ENCODE peak calls at places on chromosomes 11 and 22, in five cellular contexts. M is HepG2, Q is HL-60, P is spleen, J is transverse colon. F is an unnamed sample. For H3K27me3, the result is how much of the 10 kb centered on the place peaks cover.

GRCh38 chr11:122681731-122682130 is 26.2 kb downstream of the UBASH3B start:
- DNase-seq in M (no peak), Q (no peak), P (no peak), J (no peak), F (no peak)

GRCh38 chr22:31144223-31144622 is 3.9 kb upstream of the PLA2G3 start:
- DNase-seq in M (no peak), Q (no peak), P (no peak), J (no peak), F (no peak)

GRCh38 chr22:43956805-43957463 is 1.7 kb downstream of the SAMM50 start:
- DNase-seq in M (peak), Q (no peak), P (no peak), J (no peak), F (no peak)

GRCh38 chr11:100841711-100842407 is 154.8 kb downstream of the ARHGAP42 start:
- DNase-seq in M (no peak), Q (no peak), P (no peak), J (no peak), F (no peak)

GRCh38 chr11:72613977-72614376 is 60.2 kb downstream of the PDE2A start:
- DNase-seq in M (no peak), Q (peak), P (peak), J (peak), F (no peak)

GRCh38 chr11:74849525-74850391 is 99.1 kb downstream of the XRRA1 start:
- DNase-seq in M (peak), Q (no peak), P (no peak), J (no peak), F (no peak)

GRCh38 chr11:111427471-111427912 is 48.4 kb upstream of the POU2AF1 start:
- DNase-seq in M (peak), Q (no peak), P (no peak), J (no peak), F (no peak)

GRCh38 chr11:65471410-65471762 is 27.5 kb upstream of the MALAT1 start:
- DNase-seq in M (peak), Q (no peak), P (peak), J (peak), F (peak)

GRCh38 chr11:110031171-110031570 is 62.0 kb upstream of the ZC3H12C start:
- DNase-seq in M (no peak), Q (no peak), P (no peak), J (no peak), F (no peak)

GRCh38 chr11:12242071-12242672 is 131.8 kb downstream of the MICAL2 start:
- DNase-seq in M (no peak), Q (no peak), P (no peak), J (no peak), F (no peak)

GRCh38 chr11:45038923-45039322 is 88.2 kb upstream of the TP53I11 start:
- DNase-seq in M (no peak), Q (no peak), P (no peak), J (no peak), F (no peak)

GRCh38 chr11:67302571-67303131 is 679 bp upstream of the SSH3 start:
- DNase-seq in M (no peak), Q (peak), P (peak), J (peak), F (peak)

GRCh38 chr11:108880510-108880909 is 215.6 kb downstream of the DDX10 start:
- DNase-seq in M (no peak), Q (no peak), P (no peak), J (no peak), F (no peak)

GRCh38 chr22:32801436-32802290 is at the start of gene TIMP3:
- DNase-seq in M (no peak), Q (no peak), P (peak), J (peak), F (peak)

GRCh38 chr22:31241200-31241599 is 29.1 kb downstream of the LIMK2 start:
- DNase-seq in M (peak), Q (no peak), P (no peak), J (no peak), F (no peak)

GRCh38 chr11:20261526-20261925 is 101.3 kb upstream of the DBX1 start:
- DNase-seq in M (no peak), Q (no peak), P (no peak), J (no peak), F (no peak)

GRCh38 chr22:45502215-45503070 is at the start of gene FBLN1:
- DNase-seq in M (peak), Q (no peak), P (no peak), J (no peak), F (no peak)

GRCh38 chr11:3021125-3021524 is 29.0 kb upstream of the NAP1L4 start:
- DNase-seq in M (peak), Q (no peak), P (no peak), J (peak), F (no peak)

GRCh38 chr11:131893988-131894387 is 523.6 kb downstream of the NTM start:
- DNase-seq in M (no peak), Q (no peak), P (no peak), J (no peak), F (no peak)

GRCh38 chr22:29208879-29209623 is 3.4 kb downstream of the EMID1 start:
- DNase-seq in M (no peak), Q (no peak), P (peak), J (peak), F (peak)

GRCh38 chr11:72743321-72744221 is 8.6 kb downstream of the ARAP1 start:
- DNase-seq in M (no peak), Q (no peak), P (peak), J (no peak), F (no peak)

GRCh38 chr11:121587182-121587581 is 134.4 kb upstream of the SORL1-AS1 start:
- DNase-seq in M (no peak), Q (no peak), P (no peak), J (peak), F (no peak)

GRCh38 chr11:46001427-46002049 is 79.1 kb downstream of the LARGE2 start:
- DNase-seq in M (no peak), Q (no peak), P (no peak), J (no peak), F (no peak)

GRCh38 chr11:66373261-66373660 is 1.7 kb upstream of the SLC29A2 start:
- DNase-seq in M (no peak), Q (no peak), P (peak), J (no peak), F (no peak)

GRCh38 chr11:122167100-122167499 is 51.1 kb upstream of the BLID start:
- DNase-seq in M (no peak), Q (no peak), P (no peak), J (no peak), F (no peak)

GRCh38 chr11:122897606-122898210 is 15.1 kb downstream of the JHY start:
- DNase-seq in M (no peak), Q (no peak), P (no peak), J (no peak), F (no peak)

GRCh38 chr11:79119491-79120284 is 321.1 kb downstream of the TENM4 start:
- DNase-seq in M (no peak), Q (no peak), P (no peak), J (no peak), F (no peak)

GRCh38 chr11:6606471-6607189 is 3.1 kb downstream of the ILK start:
- DNase-seq in M (peak), Q (no peak), P (peak), J (peak), F (peak)

GRCh38 chr11:6703247-6704063 is 20.3 kb upstream of the MRPL17 start:
- DNase-seq in M (peak), Q (peak), P (no peak), J (peak), F (no peak)

GRCh38 chr22:50684501-50684900 is 11.9 kb downstream of the SHANK3 start:
- DNase-seq in M (no peak), Q (no peak), P (peak), J (no peak), F (no peak)

GRCh38 chr11:120181446-120181992 is 29.3 kb upstream of the OAF start:
- DNase-seq in M (no peak), Q (no peak), P (peak), J (no peak), F (peak)

GRCh38 chr11:86617502-86617901 is 54.9 kb downstream of the ME3 start:
- DNase-seq in M (no peak), Q (no peak), P (no peak), J (no peak), F (no peak)

GRCh38 chr11:11976476-11977187 is 31.8 kb downstream of the DKK3 start:
- DNase-seq in M (no peak), Q (no peak), P (no peak), J (peak), F (no peak)

GRCh38 chr11:119338318-119338890 is 2.3 kb downstream of the C1QTNF5 start:
- DNase-seq in M (peak), Q (no peak), P (peak), J (peak), F (no peak)

GRCh38 chr11:123509737-123510578 is 79.9 kb downstream of the GRAMD1B start:
- DNase-seq in M (no peak), Q (no peak), P (no peak), J (no peak), F (no peak)

GRCh38 chr11:6055569-6055968 is 25.0 kb upstream of the OR56A1 start:
- DNase-seq in M (no peak), Q (no peak), P (no peak), J (no peak), F (no peak)

GRCh38 chr11:26621147-26621546 is 49.1 kb upstream of the MUC15 start:
- DNase-seq in M (no peak), Q (no peak), P (no peak), J (no peak), F (no peak)

GRCh38 chr11:35237860-35238715 is 99.1 kb downstream of the CD44 start:
- DNase-seq in M (peak), Q (peak), P (no peak), J (peak), F (no peak)

GRCh38 chr11:119874660-119875238 is 145.7 kb upstream of the NECTIN1 start:
- DNase-seq in M (no peak), Q (no peak), P (peak), J (no peak), F (no peak)

GRCh38 chr11:45102810-45103621 is 43.4 kb upstream of the PRDM11 start:
- DNase-seq in M (peak), Q (peak), P (peak), J (peak), F (no peak)

DNA sequence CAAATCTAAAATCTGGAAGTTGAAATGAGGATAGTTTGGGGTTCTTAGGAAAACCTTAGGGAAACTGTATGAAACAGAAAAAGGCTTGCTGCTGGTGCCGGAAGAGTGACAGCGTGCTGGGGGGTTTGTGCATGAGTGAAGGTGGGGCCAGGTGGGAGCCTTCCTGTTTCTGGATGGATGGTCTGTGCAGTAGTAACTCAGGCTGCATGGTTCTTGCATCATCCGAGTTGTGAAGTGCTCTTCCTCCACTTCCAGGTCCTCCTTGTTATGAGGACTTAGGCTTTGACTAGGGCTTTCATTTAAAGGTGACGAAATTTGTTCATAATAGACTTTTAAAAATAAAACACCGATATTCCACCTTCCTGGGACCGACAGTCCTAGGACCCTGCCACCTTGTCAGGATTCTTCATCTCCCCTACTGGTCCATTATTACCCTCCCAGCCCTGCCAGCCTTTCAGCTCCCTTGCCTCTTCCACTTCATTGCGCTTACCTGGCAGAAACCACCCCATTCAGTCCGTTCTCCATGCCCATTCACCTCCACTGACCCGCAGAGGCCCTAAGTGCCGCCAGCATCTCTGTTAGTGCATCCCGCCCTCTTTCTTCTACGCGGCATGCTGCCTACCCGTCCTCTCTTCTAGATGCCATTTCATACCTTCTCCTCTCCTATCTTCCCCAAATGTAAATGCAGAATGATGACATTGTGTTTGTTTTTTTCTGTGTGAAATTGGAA is 47.3 kb downstream of the PPFIA1 start:
- DNase-seq in M (no peak), Q (peak), P (no peak), J (no peak), F (no peak)
- TF ChIP-seq POLR2AphosphoS5 in M (no peak), Q (no peak), P (no peak), J (no peak), F (no peak)

DNA sequence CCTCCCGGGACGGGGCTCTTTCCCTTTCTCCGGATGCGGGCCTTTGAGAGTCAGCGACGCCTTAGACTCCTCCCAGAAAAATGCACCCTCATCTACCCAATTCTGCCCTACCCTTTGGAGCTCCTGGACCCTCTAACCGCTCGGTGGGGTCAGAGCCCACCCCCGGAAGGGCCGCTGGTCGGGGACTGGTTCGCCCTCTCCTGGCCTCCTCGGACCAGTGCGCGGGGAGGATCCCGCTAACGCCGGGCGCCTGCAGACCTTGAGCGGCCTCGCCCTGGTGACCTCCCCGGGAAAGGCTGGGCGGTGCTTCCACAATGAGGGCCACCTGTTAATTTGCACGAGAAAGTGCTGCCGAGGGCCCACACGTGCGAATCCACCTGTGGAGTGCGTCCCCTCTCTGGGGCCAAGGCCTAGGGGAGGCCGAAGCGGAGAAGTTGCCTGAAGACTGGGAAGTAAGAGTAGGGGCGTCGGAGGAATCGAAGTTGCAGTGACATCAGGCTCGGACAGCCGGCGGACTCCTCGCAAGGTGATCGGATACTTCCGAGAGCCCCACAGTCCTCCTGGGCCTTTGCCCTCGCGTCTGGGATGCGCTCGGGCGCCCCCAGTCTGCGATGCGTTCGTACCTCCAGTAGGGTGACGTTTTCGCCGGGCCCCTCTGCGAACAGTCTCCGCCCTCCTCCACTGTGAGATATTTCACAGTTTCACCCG is 61.5 kb downstream of the ENDOD1 start:
- DNase-seq in M (peak), Q (peak), P (peak), J (peak), F (peak)
- H3K4me3 ChIP-seq in M (no peak), Q (peak), P (peak), J (peak), F (peak)

GRCh38 chr11:368414-369335 is 624 bp upstream of the B4GALNT4 start:
- DNase-seq in M (peak), Q (no peak), P (no peak), J (no peak), F (no peak)
- H3K27me3 ChIP-seq in M (under half), Q (under half), P (under half), J (under half), F (half or more)

GRCh38 chr22:36350751-36351594 is 36.8 kb downstream of the MYH9 start:
- DNase-seq in M (peak), Q (no peak), P (no peak), J (no peak), F (no peak)

GRCh38 chr22:36355894-36356293 is 31.9 kb downstream of the MYH9 start:
- DNase-seq in M (no peak), Q (no peak), P (no peak), J (no peak), F (no peak)

GRCh38 chr22:36351921-36352774 is 35.6 kb downstream of the MYH9 start:
- DNase-seq in M (peak), Q (no peak), P (no peak), J (no peak), F (no peak)

GRCh38 chr22:36355362-36355761 is 32.4 kb downstream of the MYH9 start:
- DNase-seq in M (no peak), Q (no peak), P (no peak), J (no peak), F (no peak)

GRCh38 chr22:36352775-36353507 is 34.8 kb downstream of the MYH9 start:
- DNase-seq in M (peak), Q (no peak), P (no peak), J (no peak), F (no peak)
- TF ChIP-seq POLR2AphosphoS5 in M (peak), Q (no peak), P (peak), J (no peak), F (no peak)

DNA sequence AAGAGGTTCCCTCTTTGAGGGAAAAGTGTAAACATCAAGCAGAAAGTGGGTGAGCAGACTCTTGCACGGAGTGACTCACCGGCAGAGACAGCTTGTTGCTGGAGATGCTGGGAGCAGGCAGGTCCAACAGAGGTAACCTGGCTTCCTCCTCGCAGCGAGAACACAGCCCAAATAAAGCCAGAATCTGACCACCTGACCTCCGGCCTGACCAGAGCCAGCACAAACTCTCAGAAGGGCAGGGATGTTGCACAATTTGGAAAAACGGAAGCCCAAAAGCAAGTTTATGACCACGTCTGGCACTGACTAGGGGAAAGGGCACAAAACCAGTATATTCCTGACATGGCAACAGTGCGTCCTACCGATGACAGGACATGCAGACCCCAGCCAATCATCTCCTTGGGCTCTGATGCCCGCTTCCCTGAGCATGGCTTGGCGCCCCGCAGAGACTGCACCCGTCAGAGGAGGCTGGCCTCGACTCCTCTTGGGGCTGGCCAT is 5.4 kb downstream of the SMCO4 start:
- DNase-seq in M (no peak), Q (peak), P (peak), J (no peak), F (no peak)
- H3K4me3 ChIP-seq in M (no peak), Q (no peak), P (no peak), J (no peak), F (no peak)

DNA sequence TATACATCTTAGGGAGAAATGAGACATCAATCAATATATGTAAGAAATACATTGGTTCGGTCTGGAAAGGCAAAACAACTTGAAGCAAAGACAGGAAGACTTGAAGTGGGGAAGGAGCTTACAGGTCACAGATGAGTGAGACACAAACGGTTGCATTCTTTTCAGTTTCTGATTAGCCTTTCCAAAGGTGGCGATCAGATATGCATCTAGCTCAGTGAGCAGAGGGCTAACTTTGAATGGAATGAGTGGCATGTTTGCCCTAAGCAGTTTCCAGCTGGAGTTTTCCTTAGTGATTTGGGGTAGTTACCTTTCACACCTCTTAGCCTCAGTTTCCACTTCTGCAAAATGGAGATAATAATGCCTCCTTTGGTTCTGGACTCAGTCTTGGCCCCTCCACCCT is 15.8 kb downstream of the LHFPL7 start:
- DNase-seq in M (no peak), Q (no peak), P (no peak), J (no peak), F (no peak)
- H3K27me3 ChIP-seq in M (under half), Q (under half), P (under half), J (under half), F (under half)